ENCODE peak calls at places on chromosomes 5 and 9, in seven cellular contexts. Y, C, O, G, P, A and W are unnamed samples.

GRCh38 chr5:79236364-79236969 is 536 bp downstream of the JMY start:
- DNase-seq in Y (no peak), C (no peak), O (peak), G (peak), P (peak), A (peak), W (peak)

GRCh38 chr5:76838481-76839261 is 11.1 kb upstream of the S100Z start:
- DNase-seq in Y (no peak), C (no peak), O (no peak), G (no peak), P (peak), A (no peak), W (peak)

GRCh38 chr5:164672931-164673694 is 1167.7 kb downstream of the MAT2B start:
- DNase-seq in Y (no peak), C (no peak), O (no peak), G (no peak), P (peak), A (no peak), W (no peak)

GRCh38 chr9:114238919-114239879 is 83.7 kb upstream of the ORM1 start:
- DNase-seq in Y (peak), C (no peak), O (no peak), G (peak), P (peak), A (peak), W (peak)

GRCh38 chr5:56316302-56316994 is 83.3 kb upstream of the ANKRD55 start:
- DNase-seq in Y (no peak), C (no peak), O (no peak), G (no peak), P (no peak), A (no peak), W (no peak)

GRCh38 chr5:149893403-149893931 is 51.1 kb downstream of the PDE6A start:
- DNase-seq in Y (no peak), C (no peak), O (no peak), G (no peak), P (no peak), A (no peak), W (no peak)

GRCh38 chr5:15133456-15133965 is 261.9 kb upstream of the ANKH start:
- DNase-seq in Y (no peak), C (no peak), O (no peak), G (no peak), P (no peak), A (no peak), W (no peak)

GRCh38 chr5:8842906-8843590 is 702.8 kb downstream of the SEMA5A start:
- DNase-seq in Y (no peak), C (no peak), O (no peak), G (no peak), P (peak), A (no peak), W (peak)

GRCh38 chr9:116391306-116391900 is 237.8 kb downstream of the PAPPA start:
- DNase-seq in Y (no peak), C (no peak), O (no peak), G (peak), P (peak), A (no peak), W (peak)

GRCh38 chr5:50726475-50727148 is 60.2 kb downstream of the PARP8 start:
- DNase-seq in Y (no peak), C (no peak), O (no peak), G (no peak), P (no peak), A (no peak), W (no peak)

GRCh38 chr5:79120221-79120620 is 8.6 kb downstream of the BHMT start:
- DNase-seq in Y (no peak), C (no peak), O (no peak), G (no peak), P (no peak), A (no peak), W (no peak)

GRCh38 chr9:70013598-70014196 is 30.0 kb upstream of the MAMDC2 start:
- DNase-seq in Y (no peak), C (no peak), O (no peak), G (no peak), P (peak), A (no peak), W (no peak)

GRCh38 chr9:133683494-133684460 is 47.6 kb downstream of the DBH start:
- DNase-seq in Y (no peak), C (no peak), O (no peak), G (no peak), P (peak), A (peak), W (peak)

GRCh38 chr5:56818409-56819026 is 3.2 kb downstream of the MAP3K1 start:
- DNase-seq in Y (no peak), C (no peak), O (no peak), G (no peak), P (peak), A (no peak), W (no peak)

GRCh38 chr9:126116351-126117157 is 210.1 kb upstream of the MVB12B start:
- DNase-seq in Y (peak), C (no peak), O (no peak), G (peak), P (no peak), A (peak), W (no peak)

GRCh38 chr5:93588586-93589347 is 5.7 kb downstream of the NR2F1 start:
- DNase-seq in Y (peak), C (no peak), O (no peak), G (no peak), P (peak), A (peak), W (no peak)

GRCh38 chr5:90446961-90447360 is 27.6 kb downstream of the MBLAC2 start:
- DNase-seq in Y (no peak), C (no peak), O (no peak), G (no peak), P (peak), A (no peak), W (no peak)

GRCh38 chr9:87195306-87195705 is 248.0 kb upstream of the GAS1 start:
- DNase-seq in Y (no peak), C (no peak), O (no peak), G (no peak), P (peak), A (no peak), W (no peak)

GRCh38 chr9:38136386-38136785 is 67.4 kb upstream of the SHB start:
- DNase-seq in Y (no peak), C (no peak), O (no peak), G (no peak), P (no peak), A (no peak), W (no peak)

GRCh38 chr5:28734396-28734795 is 1696.0 kb upstream of the CDH9 start:
- DNase-seq in Y (no peak), C (no peak), O (no peak), G (no peak), P (no peak), A (no peak), W (peak)

GRCh38 chr9:76369583-76369982 is 24.6 kb downstream of the RFK start:
- DNase-seq in Y (no peak), C (peak), O (no peak), G (peak), P (peak), A (no peak), W (peak)

GRCh38 chr9:134892221-134892620 is 11.6 kb downstream of the FCN2 start:
- DNase-seq in Y (no peak), C (no peak), O (no peak), G (no peak), P (no peak), A (no peak), W (no peak)

GRCh38 chr5:148224131-148224742 is 14.1 kb upstream of the MARCOL start:
- DNase-seq in Y (no peak), C (no peak), O (no peak), G (no peak), P (no peak), A (no peak), W (no peak)

GRCh38 chr5:41253109-41253508 is 39.8 kb upstream of the C6 start:
- DNase-seq in Y (no peak), C (no peak), O (no peak), G (no peak), P (no peak), A (no peak), W (no peak)

GRCh38 chr9:91395553-91396470 is 27.8 kb downstream of the NFIL3 start:
- DNase-seq in Y (no peak), C (peak), O (no peak), G (no peak), P (peak), A (no peak), W (no peak)

GRCh38 chr9:133182151-133182550 is 18.4 kb upstream of the GBGT1 start:
- DNase-seq in Y (no peak), C (no peak), O (no peak), G (no peak), P (no peak), A (no peak), W (no peak)

GRCh38 chr9:113992276-113992951 is 85.7 kb downstream of the AMBP start:
- DNase-seq in Y (no peak), C (no peak), O (no peak), G (no peak), P (no peak), A (peak), W (no peak)

GRCh38 chr5:125054106-125054505 is 307.7 kb upstream of the ZNF608 start:
- DNase-seq in Y (no peak), C (no peak), O (no peak), G (no peak), P (peak), A (no peak), W (no peak)

GRCh38 chr5:137932800-137933199 is 43.5 kb downstream of the PKD2L2 start:
- DNase-seq in Y (no peak), C (no peak), O (no peak), G (no peak), P (no peak), A (no peak), W (no peak)

GRCh38 chr5:177592905-177593304 is 902 bp downstream of the TMED9 start:
- DNase-seq in Y (no peak), C (no peak), O (no peak), G (no peak), P (no peak), A (no peak), W (no peak)

GRCh38 chr5:138349842-138350635 is 2.4 kb upstream of the KDM3B start:
- DNase-seq in Y (no peak), C (no peak), O (no peak), G (peak), P (peak), A (no peak), W (no peak)

GRCh38 chr5:28249771-28250415 is 1211.5 kb upstream of the CDH9 start:
- DNase-seq in Y (no peak), C (no peak), O (no peak), G (no peak), P (no peak), A (no peak), W (no peak)

GRCh38 chr9:33244150-33244784 is 4.3 kb downstream of the SPINK4 start:
- DNase-seq in Y (no peak), C (no peak), O (no peak), G (no peak), P (no peak), A (no peak), W (no peak)

GRCh38 chr5:90640484-90641059 is 82.0 kb downstream of the ADGRV1 start:
- DNase-seq in Y (no peak), C (peak), O (no peak), G (no peak), P (no peak), A (no peak), W (no peak)

GRCh38 chr5:168656633-168657032 is 77.5 kb upstream of the PANK3 start:
- DNase-seq in Y (no peak), C (no peak), O (no peak), G (peak), P (no peak), A (no peak), W (no peak)

GRCh38 chr5:181099453-181100086 is 31.4 kb downstream of the OR2V1 start:
- DNase-seq in Y (no peak), C (no peak), O (no peak), G (peak), P (no peak), A (no peak), W (peak)

GRCh38 chr9:133995012-133995896 is 3.1 kb upstream of the VAV2 start:
- DNase-seq in Y (no peak), C (no peak), O (no peak), G (no peak), P (no peak), A (peak), W (peak)

GRCh38 chr9:6827370-6827949 is 69.7 kb downstream of the KDM4C start:
- DNase-seq in Y (no peak), C (peak), O (peak), G (peak), P (peak), A (no peak), W (peak)

GRCh38 chr5:9789818-9790217 is 159.7 kb upstream of the TAS2R1 start:
- DNase-seq in Y (no peak), C (no peak), O (no peak), G (no peak), P (no peak), A (no peak), W (no peak)

GRCh38 chr5:170860818-170861217 is 1.0 kb upstream of the RANBP17 start:
- DNase-seq in Y (no peak), C (no peak), O (peak), G (no peak), P (no peak), A (no peak), W (no peak)
- H3K9ac ChIP-seq in Y (no peak), C (no peak), O (no peak), G (no peak), P (no peak), A (no peak), W (no peak)

DNA sequence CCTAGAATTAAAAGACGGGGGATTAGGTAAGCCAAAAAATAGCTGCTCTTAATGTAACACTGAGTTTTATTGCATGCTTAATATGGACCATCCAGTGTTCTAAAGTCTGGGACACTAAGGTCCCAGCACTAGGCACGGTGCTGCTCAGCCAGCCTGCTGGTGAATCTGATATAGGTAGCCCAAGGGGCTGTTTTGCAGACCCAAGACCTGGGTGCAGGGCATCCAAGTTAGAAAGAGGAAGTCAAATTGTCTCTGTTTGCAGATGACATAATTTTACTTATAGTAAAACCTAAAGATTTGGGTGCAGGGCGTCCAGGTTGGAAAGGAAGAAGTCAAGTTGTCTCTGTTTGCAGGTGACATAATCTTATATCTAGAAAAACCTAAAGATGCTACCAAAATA is 17.8 kb downstream of the IFNA5 start:
- DNase-seq in Y (no peak), C (no peak), O (no peak), G (no peak), P (no peak), A (no peak), W (no peak)
- H3K9ac ChIP-seq in Y (no peak), C (no peak), O (no peak), G (no peak), P (no peak), A (no peak), W (no peak)

DNA sequence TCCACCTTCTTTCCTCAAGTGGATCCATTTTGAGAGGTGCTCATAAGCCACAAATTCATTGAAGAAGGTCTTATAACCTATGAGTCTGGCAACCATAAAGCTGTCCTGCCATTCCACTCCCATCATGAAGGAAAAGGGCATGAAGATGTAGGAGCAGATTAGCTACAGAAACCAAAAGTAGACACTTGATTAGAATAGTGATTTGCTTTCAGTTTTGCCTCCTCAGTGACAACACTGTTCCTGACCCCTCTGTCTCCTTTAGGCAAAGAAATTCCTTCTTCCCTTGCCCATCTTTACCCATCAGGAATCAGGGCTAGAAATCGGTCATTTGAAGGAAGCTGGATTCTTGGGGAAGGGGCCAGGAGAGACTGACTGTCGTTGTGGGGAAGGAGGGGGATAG is 55.2 kb downstream of the SLC28A3 start:
- DNase-seq in Y (no peak), C (no peak), O (no peak), G (no peak), P (no peak), A (no peak), W (no peak)
- H3K9ac ChIP-seq in Y (no peak), C (no peak), O (no peak), G (no peak), P (no peak), A (no peak), W (no peak)

DNA sequence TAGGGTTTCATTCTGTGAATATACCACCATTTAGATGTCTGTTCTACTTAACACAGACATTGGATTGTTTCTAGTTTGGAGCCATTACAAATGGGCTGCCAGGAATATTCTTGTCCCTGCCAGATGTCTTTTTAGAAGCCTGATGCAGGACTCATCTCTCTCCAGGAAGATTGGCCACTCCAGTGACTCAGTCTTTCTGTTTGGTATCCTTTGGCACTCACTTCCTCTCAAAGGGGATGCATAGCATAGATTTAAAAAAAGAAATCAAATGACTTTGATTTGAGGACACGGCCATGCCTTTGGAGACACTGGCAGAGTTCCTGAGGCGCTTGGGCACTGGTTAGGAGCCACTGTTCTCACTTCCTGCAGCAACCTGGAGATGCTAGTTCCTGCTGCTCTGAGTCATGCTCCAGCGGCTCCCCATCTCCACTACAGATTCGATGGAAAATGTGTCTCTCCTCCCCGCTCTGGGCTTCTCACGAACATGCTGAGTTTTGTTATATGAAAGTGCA is 3.5 kb upstream of the ZNF366 start:
- DNase-seq in Y (no peak), C (no peak), O (no peak), G (no peak), P (peak), A (no peak), W (no peak)
- H3K9ac ChIP-seq in Y (no peak), C (no peak), O (no peak), G (no peak), P (no peak), A (no peak), W (no peak)

GRCh38 chr5:53965459-53965858 is 344.9 kb downstream of the ARL15 start:
- DNase-seq in Y (no peak), C (no peak), O (no peak), G (no peak), P (no peak), A (no peak), W (no peak)

GRCh38 chr5:53969331-53969730 is 341.0 kb downstream of the ARL15 start:
- DNase-seq in Y (no peak), C (no peak), O (no peak), G (no peak), P (no peak), A (no peak), W (no peak)

GRCh38 chr5:53962306-53962705 is 348.1 kb downstream of the ARL15 start:
- DNase-seq in Y (no peak), C (no peak), O (no peak), G (no peak), P (no peak), A (no peak), W (no peak)

GRCh38 chr5:53963958-53964357 is 346.4 kb downstream of the ARL15 start:
- DNase-seq in Y (no peak), C (no peak), O (no peak), G (no peak), P (no peak), A (no peak), W (peak)
- H3K9ac ChIP-seq in Y (no peak), C (no peak), O (no peak), G (no peak), P (no peak), A (no peak), W (no peak)

DNA sequence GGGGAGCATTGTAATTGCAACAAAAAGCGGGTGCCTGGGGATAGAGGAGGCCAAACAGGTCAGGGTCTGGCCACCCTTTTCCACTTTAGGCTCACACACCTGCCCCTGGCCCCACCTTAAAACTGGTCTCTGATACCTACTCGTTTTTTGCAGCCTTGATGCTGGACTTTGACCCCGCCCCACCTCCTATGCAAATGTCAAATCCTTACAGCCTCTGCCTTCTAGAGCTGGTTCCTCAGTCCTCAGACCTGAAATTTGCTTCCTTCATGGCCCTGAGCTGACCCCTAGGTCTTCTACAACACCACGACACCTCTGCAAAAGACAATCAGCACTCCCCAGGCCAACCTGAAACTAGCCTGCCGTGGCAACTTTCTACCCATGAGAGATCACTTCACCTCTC is 37.7 kb downstream of the SMIM23 start:
- DNase-seq in Y (no peak), C (no peak), O (no peak), G (peak), P (no peak), A (no peak), W (no peak)
- H3K9ac ChIP-seq in Y (no peak), C (no peak), O (no peak), G (no peak), P (no peak), A (no peak), W (no peak)

DNA sequence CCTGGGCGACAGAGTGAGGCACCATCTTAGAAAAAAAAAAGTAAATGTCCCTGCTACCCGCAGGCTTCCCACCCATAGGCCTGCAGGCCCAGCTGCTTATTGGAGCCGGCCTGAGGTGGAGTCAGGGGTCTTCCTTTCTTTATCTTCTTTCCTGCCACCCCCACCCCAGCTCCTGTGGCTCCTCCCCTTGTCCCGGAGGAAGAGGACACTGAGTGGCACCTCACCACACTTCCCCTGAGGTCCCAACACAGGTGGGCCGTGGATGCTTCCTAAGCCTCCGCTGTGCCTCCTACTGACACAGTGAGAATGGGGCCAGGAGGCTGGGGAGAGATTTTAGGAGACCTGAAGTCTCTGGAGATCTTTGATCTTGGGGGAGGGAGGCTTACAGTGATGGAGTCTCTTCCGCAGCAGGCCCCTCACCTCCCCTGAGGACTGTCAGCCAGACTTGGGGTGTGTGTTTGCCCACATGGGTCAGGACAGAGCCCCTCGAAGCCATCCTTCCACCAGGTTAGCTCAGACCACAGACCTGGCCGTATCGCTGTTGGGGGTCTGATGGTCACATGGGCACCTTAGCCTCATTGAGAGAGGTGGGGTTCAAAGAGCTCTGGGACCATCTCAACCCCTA is 135.4 kb upstream of the IER5L start:
- DNase-seq in Y (no peak), C (no peak), O (no peak), G (peak), P (no peak), A (peak), W (no peak)
- H3K9ac ChIP-seq in Y (no peak), C (no peak), O (no peak), G (no peak), P (no peak), A (no peak), W (no peak)